ENCODE peak calls at places on chromosomes 5 and 9, in six cellular contexts. P is iPS-NIHi11; J is effector memory CD8-positive, alpha-beta T cell; B is neural crest cell; C is AG10803; A is stimulated activated CD4-positive, alpha-beta T cell treated with anti-CD3 and anti-CD28 coated beads, Interleukin-1b, Interleukin-23, amount 100 ng/mL, for 4 hours. O is an unnamed sample.

GRCh38 chr9:114606597-114607207 is 4.4 kb upstream of the TMEM268 start:
- DNase-seq in B (no peak), P (no peak), A (no peak), C (peak), J (no peak), O (peak)

GRCh38 chr9:97598461-97599288 is 34.5 kb downstream of the TSTD2 start:
- DNase-seq in C (peak), A (peak), P (peak), B (peak), J (peak), O (peak)

GRCh38 chr5:4584982-4585381 is 555.1 kb upstream of the ADAMTS16 start:
- DNase-seq in A (no peak), B (no peak), C (peak), J (no peak), P (no peak), O (peak)

GRCh38 chr9:126465977-126466376 is 139.3 kb downstream of the MVB12B start:
- DNase-seq in B (no peak), J (no peak), C (no peak), P (no peak), A (no peak), O (no peak)

GRCh38 chr9:124834586-124834985 is 18.7 kb upstream of the WDR38 start:
- DNase-seq in C (peak), A (no peak), B (no peak), P (no peak), J (no peak), O (peak)

GRCh38 chr5:132493821-132494220 is 3.2 kb upstream of the IRF1 start:
- DNase-seq in A (no peak), C (no peak), J (no peak), B (no peak), P (no peak), O (no peak)

GRCh38 chr5:113081881-113082546 is 105.4 kb downstream of the DCP2 start:
- DNase-seq in C (peak), B (no peak), P (no peak), A (no peak), J (no peak), O (peak)

GRCh38 chr5:33734541-33734940 is 157.2 kb downstream of the ADAMTS12 start:
- DNase-seq in B (no peak), P (no peak), C (peak), J (no peak), A (no peak), O (peak)

GRCh38 chr5:180818275-180818674 is 15.7 kb upstream of the MGAT1 start:
- DNase-seq in A (no peak), P (no peak), B (no peak), J (no peak), C (no peak), O (no peak)

GRCh38 chr5:120552638-120553037 is 88.5 kb downstream of the PRR16 start:
- DNase-seq in J (no peak), C (no peak), A (no peak), P (no peak), B (no peak), O (no peak)

GRCh38 chr5:915946-916345 is 23.3 kb downstream of the TRIP13 start:
- DNase-seq in B (no peak), C (no peak), P (no peak), J (no peak), A (no peak), O (no peak)

GRCh38 chr9:16413509-16414016 is 456.9 kb downstream of the BNC2 start:
- DNase-seq in P (no peak), C (peak), A (no peak), J (no peak), B (no peak), O (peak)

GRCh38 chr5:172886974-172887491 is 53.0 kb downstream of the ERGIC1 start:
- DNase-seq in J (no peak), B (no peak), A (no peak), C (peak), P (no peak), O (no peak)

GRCh38 chr5:153678617-153679329 is 188.3 kb downstream of the GRIA1 start:
- DNase-seq in P (no peak), A (no peak), J (no peak), C (no peak), B (no peak), O (peak)

GRCh38 chr5:61132559-61132958 is 29.7 kb downstream of the SMIM15 start:
- DNase-seq in J (no peak), C (peak), B (no peak), A (no peak), P (peak), O (peak)

GRCh38 chr5:489689-490080 is 34.6 kb downstream of the SLC9A3 start:
- DNase-seq in J (no peak), B (no peak), C (no peak), P (no peak), A (no peak), O (no peak)

GRCh38 chr9:91376239-91376638 is 14.5 kb upstream of the AUH start:
- DNase-seq in P (no peak), C (peak), B (no peak), A (no peak), J (no peak), O (no peak)

GRCh38 chr5:18800293-18801025 is 1166.2 kb downstream of the TAF11L14 start:
- DNase-seq in C (no peak), J (no peak), A (no peak), P (no peak), B (no peak), O (no peak)

GRCh38 chr5:58113172-58113571 is 346.7 kb downstream of the PLK2 start:
- DNase-seq in C (no peak), A (no peak), P (no peak), J (no peak), B (no peak), O (no peak)

GRCh38 chr9:108811944-108812343 is 43.8 kb downstream of the ACTL7B start:
- DNase-seq in J (no peak), B (no peak), A (no peak), C (no peak), P (no peak), O (no peak)

GRCh38 chr9:113444736-113445135 is 18.8 kb upstream of the RGS3 start:
- DNase-seq in B (no peak), P (no peak), C (no peak), A (no peak), J (no peak), O (no peak)

GRCh38 chr9:121434946-121435345 is 64.7 kb downstream of the GGTA1 start:
- DNase-seq in B (no peak), C (peak), A (no peak), J (no peak), P (no peak), O (no peak)

GRCh38 chr9:137449081-137449844 is 8.1 kb upstream of the ENTPD8 start:
- DNase-seq in B (no peak), P (no peak), J (no peak), C (no peak), A (no peak), O (no peak)

GRCh38 chr9:1235650-1236401 is 185.7 kb downstream of the DMRT2 start:
- DNase-seq in P (no peak), C (peak), A (no peak), B (no peak), J (no peak), O (no peak)

GRCh38 chr9:96122756-96123155 is 179.2 kb downstream of the HSD17B3 start:
- DNase-seq in P (no peak), C (peak), A (no peak), J (no peak), B (no peak), O (no peak)

GRCh38 chr9:124353166-124353768 is 62.0 kb downstream of the PSMB7 start:
- DNase-seq in C (no peak), J (no peak), B (no peak), P (no peak), A (no peak), O (no peak)

GRCh38 chr5:71810456-71811181 is 91.5 kb downstream of the CARTPT start:
- DNase-seq in P (no peak), J (no peak), B (no peak), C (no peak), A (no peak), O (no peak)

GRCh38 chr5:30981576-30981975 is 211.9 kb upstream of the CDH6 start:
- DNase-seq in J (no peak), B (no peak), P (no peak), C (no peak), A (no peak), O (no peak)

GRCh38 chr9:98888794-98889495 is 54.8 kb upstream of the COL15A1 start:
- DNase-seq in P (no peak), B (no peak), A (no peak), C (peak), J (no peak), O (no peak)